ENCODE peak calls at places on chromosome 19, in ten cellular contexts. One of them, this sample, is unnamed.

GRCh38 chr19:46487178-46487801 is 8.4 kb downstream of the PNMA8B start:
- DNase-seq in activated CD8-positive, alpha-beta memory T cell treated with anti-CD3 and anti-CD28 coated beads for 48 hours: no peak
- DNase-seq in upper lobe of right lung: no peak
- DNase-seq in CD4-positive, alpha-beta T cell: no peak
- DNase-seq in naive thymus-derived CD8-positive, alpha-beta T cell: no peak
- DNase-seq in heart right ventricle: no peak
- DNase-seq in EL: no peak
- DNase-seq in neuronal stem cell: no peak
- DNase-seq in stimulated activated CD8-positive, alpha-beta memory T cell treated with anti-CD3 and anti-CD28 coated beads, Interleukin-7, amount 100 ng/mL, for 1 hour: no peak
- DNase-seq in stimulated activated CD4-positive, alpha-beta T cell treated with anti-CD3 and anti-CD28 coated beads, Interleukin-12 subunit alpha, Interleukin-12 subunit beta, amount 100 ng/mL, for 24 hours: no peak
- DNase-seq in this sample: no peak

GRCh38 chr19:34282611-34283519 is 28.5 kb downstream of the GARRE1 start:
- DNase-seq in activated CD8-positive, alpha-beta memory T cell treated with anti-CD3 and anti-CD28 coated beads for 48 hours: no peak
- DNase-seq in upper lobe of right lung: no peak
- DNase-seq in CD4-positive, alpha-beta T cell: no peak
- DNase-seq in naive thymus-derived CD8-positive, alpha-beta T cell: no peak
- DNase-seq in heart right ventricle: no peak
- DNase-seq in EL: no peak
- DNase-seq in neuronal stem cell: no peak
- DNase-seq in stimulated activated CD8-positive, alpha-beta memory T cell treated with anti-CD3 and anti-CD28 coated beads, Interleukin-7, amount 100 ng/mL, for 1 hour: no peak
- DNase-seq in stimulated activated CD4-positive, alpha-beta T cell treated with anti-CD3 and anti-CD28 coated beads, Interleukin-12 subunit alpha, Interleukin-12 subunit beta, amount 100 ng/mL, for 24 hours: no peak
- DNase-seq in this sample: no peak

GRCh38 chr19:18013621-18014111 is 5.7 kb downstream of the ARRDC2 start:
- DNase-seq in activated CD8-positive, alpha-beta memory T cell treated with anti-CD3 and anti-CD28 coated beads for 48 hours: no peak
- DNase-seq in upper lobe of right lung: no peak
- DNase-seq in CD4-positive, alpha-beta T cell: no peak
- DNase-seq in naive thymus-derived CD8-positive, alpha-beta T cell: no peak
- DNase-seq in heart right ventricle: no peak
- DNase-seq in EL: no peak
- DNase-seq in neuronal stem cell: no peak
- DNase-seq in stimulated activated CD8-positive, alpha-beta memory T cell treated with anti-CD3 and anti-CD28 coated beads, Interleukin-7, amount 100 ng/mL, for 1 hour: no peak
- DNase-seq in stimulated activated CD4-positive, alpha-beta T cell treated with anti-CD3 and anti-CD28 coated beads, Interleukin-12 subunit alpha, Interleukin-12 subunit beta, amount 100 ng/mL, for 24 hours: no peak
- DNase-seq in this sample: peak

GRCh38 chr19:53004242-53004641 is 9.5 kb upstream of the ERVV-1 start:
- DNase-seq in activated CD8-positive, alpha-beta memory T cell treated with anti-CD3 and anti-CD28 coated beads for 48 hours: no peak
- DNase-seq in upper lobe of right lung: no peak
- DNase-seq in CD4-positive, alpha-beta T cell: no peak
- DNase-seq in naive thymus-derived CD8-positive, alpha-beta T cell: no peak
- DNase-seq in heart right ventricle: no peak
- DNase-seq in EL: no peak
- DNase-seq in neuronal stem cell: no peak
- DNase-seq in stimulated activated CD8-positive, alpha-beta memory T cell treated with anti-CD3 and anti-CD28 coated beads, Interleukin-7, amount 100 ng/mL, for 1 hour: no peak
- DNase-seq in stimulated activated CD4-positive, alpha-beta T cell treated with anti-CD3 and anti-CD28 coated beads, Interleukin-12 subunit alpha, Interleukin-12 subunit beta, amount 100 ng/mL, for 24 hours: no peak
- DNase-seq in this sample: no peak

GRCh38 chr19:2246014-2246620 is 3.0 kb upstream of the AMH start:
- DNase-seq in activated CD8-positive, alpha-beta memory T cell treated with anti-CD3 and anti-CD28 coated beads for 48 hours: no peak
- DNase-seq in upper lobe of right lung: no peak
- DNase-seq in CD4-positive, alpha-beta T cell: no peak
- DNase-seq in naive thymus-derived CD8-positive, alpha-beta T cell: no peak
- DNase-seq in heart right ventricle: no peak
- DNase-seq in EL: no peak
- DNase-seq in neuronal stem cell: no peak
- DNase-seq in stimulated activated CD8-positive, alpha-beta memory T cell treated with anti-CD3 and anti-CD28 coated beads, Interleukin-7, amount 100 ng/mL, for 1 hour: no peak
- DNase-seq in stimulated activated CD4-positive, alpha-beta T cell treated with anti-CD3 and anti-CD28 coated beads, Interleukin-12 subunit alpha, Interleukin-12 subunit beta, amount 100 ng/mL, for 24 hours: no peak
- DNase-seq in this sample: no peak

GRCh38 chr19:11806354-11807098 is 7.5 kb upstream of the ZNF440 start:
- DNase-seq in activated CD8-positive, alpha-beta memory T cell treated with anti-CD3 and anti-CD28 coated beads for 48 hours: no peak
- DNase-seq in upper lobe of right lung: no peak
- DNase-seq in CD4-positive, alpha-beta T cell: no peak
- DNase-seq in naive thymus-derived CD8-positive, alpha-beta T cell: no peak
- DNase-seq in heart right ventricle: no peak
- DNase-seq in EL: no peak
- DNase-seq in neuronal stem cell: no peak
- DNase-seq in stimulated activated CD8-positive, alpha-beta memory T cell treated with anti-CD3 and anti-CD28 coated beads, Interleukin-7, amount 100 ng/mL, for 1 hour: no peak
- DNase-seq in stimulated activated CD4-positive, alpha-beta T cell treated with anti-CD3 and anti-CD28 coated beads, Interleukin-12 subunit alpha, Interleukin-12 subunit beta, amount 100 ng/mL, for 24 hours: no peak
- DNase-seq in this sample: no peak

GRCh38 chr19:45115809-45116615 is 23.0 kb downstream of the PPP1R37 start:
- DNase-seq in activated CD8-positive, alpha-beta memory T cell treated with anti-CD3 and anti-CD28 coated beads for 48 hours: no peak
- DNase-seq in upper lobe of right lung: no peak
- DNase-seq in CD4-positive, alpha-beta T cell: no peak
- DNase-seq in naive thymus-derived CD8-positive, alpha-beta T cell: no peak
- DNase-seq in heart right ventricle: no peak
- DNase-seq in EL: no peak
- DNase-seq in neuronal stem cell: no peak
- DNase-seq in stimulated activated CD8-positive, alpha-beta memory T cell treated with anti-CD3 and anti-CD28 coated beads, Interleukin-7, amount 100 ng/mL, for 1 hour: no peak
- DNase-seq in stimulated activated CD4-positive, alpha-beta T cell treated with anti-CD3 and anti-CD28 coated beads, Interleukin-12 subunit alpha, Interleukin-12 subunit beta, amount 100 ng/mL, for 24 hours: no peak
- DNase-seq in this sample: no peak

GRCh38 chr19:44800461-44800860 is 8.4 kb upstream of the BCAM start:
- DNase-seq in activated CD8-positive, alpha-beta memory T cell treated with anti-CD3 and anti-CD28 coated beads for 48 hours: peak
- DNase-seq in upper lobe of right lung: peak
- DNase-seq in CD4-positive, alpha-beta T cell: peak
- DNase-seq in naive thymus-derived CD8-positive, alpha-beta T cell: peak
- DNase-seq in heart right ventricle: peak
- DNase-seq in EL: peak
- DNase-seq in neuronal stem cell: peak
- DNase-seq in stimulated activated CD8-positive, alpha-beta memory T cell treated with anti-CD3 and anti-CD28 coated beads, Interleukin-7, amount 100 ng/mL, for 1 hour: peak
- DNase-seq in stimulated activated CD4-positive, alpha-beta T cell treated with anti-CD3 and anti-CD28 coated beads, Interleukin-12 subunit alpha, Interleukin-12 subunit beta, amount 100 ng/mL, for 24 hours: peak
- DNase-seq in this sample: peak

GRCh38 chr19:17872251-17873001 is 681 bp downstream of the SLC5A5 start:
- DNase-seq in activated CD8-positive, alpha-beta memory T cell treated with anti-CD3 and anti-CD28 coated beads for 48 hours: no peak
- DNase-seq in upper lobe of right lung: no peak
- DNase-seq in CD4-positive, alpha-beta T cell: no peak
- DNase-seq in naive thymus-derived CD8-positive, alpha-beta T cell: no peak
- DNase-seq in heart right ventricle: no peak
- DNase-seq in EL: no peak
- DNase-seq in neuronal stem cell: no peak
- DNase-seq in stimulated activated CD8-positive, alpha-beta memory T cell treated with anti-CD3 and anti-CD28 coated beads, Interleukin-7, amount 100 ng/mL, for 1 hour: no peak
- DNase-seq in stimulated activated CD4-positive, alpha-beta T cell treated with anti-CD3 and anti-CD28 coated beads, Interleukin-12 subunit alpha, Interleukin-12 subunit beta, amount 100 ng/mL, for 24 hours: no peak
- DNase-seq in this sample: no peak

GRCh38 chr19:14404322-14404721 is 14.8 kb downstream of the DDX39A start:
- DNase-seq in activated CD8-positive, alpha-beta memory T cell treated with anti-CD3 and anti-CD28 coated beads for 48 hours: no peak
- DNase-seq in upper lobe of right lung: no peak
- DNase-seq in CD4-positive, alpha-beta T cell: no peak
- DNase-seq in naive thymus-derived CD8-positive, alpha-beta T cell: no peak
- DNase-seq in heart right ventricle: no peak
- DNase-seq in EL: no peak
- DNase-seq in neuronal stem cell: no peak
- DNase-seq in stimulated activated CD8-positive, alpha-beta memory T cell treated with anti-CD3 and anti-CD28 coated beads, Interleukin-7, amount 100 ng/mL, for 1 hour: no peak
- DNase-seq in stimulated activated CD4-positive, alpha-beta T cell treated with anti-CD3 and anti-CD28 coated beads, Interleukin-12 subunit alpha, Interleukin-12 subunit beta, amount 100 ng/mL, for 24 hours: no peak
- DNase-seq in this sample: no peak